ENCODE peak calls at places on chromosomes 16 and 17, in six cellular contexts. M is vagina, N is tibial nerve, R is HL-60, V is K562, A is AG04450. K is an unnamed sample.

GRCh38 chr17:80891096-80892018 is 100.3 kb upstream of the CHMP6 start:
- DNase-seq in M (no peak), N (no peak), R (peak; percentile 90), V (peak; percentile 60), A (peak; percentile 29), K (peak; percentile 81)

GRCh38 chr16:23920899-23921298 is 85.1 kb downstream of the PRKCB start:
- DNase-seq in M (no peak), N (no peak), R (no peak), V (no peak), A (no peak), K (no peak)

GRCh38 chr16:3874242-3874641 is 6.3 kb downstream of the CREBBP start:
- DNase-seq in M (no peak), N (no peak), R (no peak), V (no peak), A (no peak), K (no peak)

GRCh38 chr16:17828012-17828411 is 357.3 kb upstream of the XYLT1 start:
- DNase-seq in M (no peak), N (no peak), R (no peak), V (no peak), A (no peak), K (peak; percentile 81)

GRCh38 chr17:63702223-63702577 is 2.3 kb upstream of the LIMD2 start:
- DNase-seq in M (no peak), N (no peak), R (peak; percentile 87), V (no peak), A (no peak), K (no peak)

GRCh38 chr17:38947189-38947588 is 20.0 kb downstream of the FBXO47 start:
- DNase-seq in M (no peak), N (no peak), R (no peak), V (no peak), A (no peak), K (no peak)

GRCh38 chr17:28335959-28336871 is 654 bp downstream of the TNFAIP1 start:
- DNase-seq in M (no peak), N (no peak), R (peak; percentile 10), V (peak; percentile 32), A (peak; percentile 74), K (peak; percentile 60)

GRCh38 chr17:28072935-28073533 is 30.6 kb downstream of the NLK start:
- DNase-seq in M (no peak), N (no peak), R (no peak), V (no peak), A (no peak), K (no peak)

GRCh38 chr16:70407811-70408274 is 31.1 kb downstream of the ST3GAL2 start:
- DNase-seq in M (no peak), N (no peak), R (no peak), V (no peak), A (no peak), K (no peak)

GRCh38 chr16:86396918-86397317 is 113.4 kb upstream of the FOXF1 start:
- DNase-seq in M (no peak), N (no peak), R (no peak), V (no peak), A (peak; percentile 88), K (peak; percentile 90)

GRCh38 chr17:44197980-44198720 is 1.5 kb downstream of the ATXN7L3 start:
- DNase-seq in M (no peak), N (no peak), R (peak; percentile 92), V (peak; percentile 62), A (no peak), K (no peak)

GRCh38 chr17:78357177-78357586 is 2.7 kb downstream of the SOCS3 start:
- DNase-seq in M (no peak), N (no peak), R (no peak), V (no peak), A (no peak), K (no peak)

GRCh38 chr16:19223235-19223847 is 55.3 kb downstream of the SYT17 start:
- DNase-seq in M (no peak), N (peak; percentile 17), R (peak; percentile 34), V (peak; percentile 61), A (no peak), K (no peak)

GRCh38 chr16:81530814-81531213 is 86.2 kb downstream of the CMIP start:
- DNase-seq in M (no peak), N (no peak), R (no peak), V (no peak), A (no peak), K (no peak)

GRCh38 chr16:23597003-23597756 is 1.1 kb upstream of the NDUFAB1 start:
- DNase-seq in M (no peak), N (no peak), R (peak; percentile 76), V (peak; percentile 54), A (no peak), K (no peak)

GRCh38 chr17:16872836-16873653 is 98.9 kb downstream of the TNFRSF13B start:
- DNase-seq in M (peak; percentile 91), N (no peak), R (peak; percentile 1), V (peak; percentile 80), A (no peak), K (no peak)

GRCh38 chr17:8606415-8606814 is 24.1 kb downstream of the MYH10 start:
- DNase-seq in M (no peak), N (no peak), R (no peak), V (no peak), A (no peak), K (no peak)

DNA sequence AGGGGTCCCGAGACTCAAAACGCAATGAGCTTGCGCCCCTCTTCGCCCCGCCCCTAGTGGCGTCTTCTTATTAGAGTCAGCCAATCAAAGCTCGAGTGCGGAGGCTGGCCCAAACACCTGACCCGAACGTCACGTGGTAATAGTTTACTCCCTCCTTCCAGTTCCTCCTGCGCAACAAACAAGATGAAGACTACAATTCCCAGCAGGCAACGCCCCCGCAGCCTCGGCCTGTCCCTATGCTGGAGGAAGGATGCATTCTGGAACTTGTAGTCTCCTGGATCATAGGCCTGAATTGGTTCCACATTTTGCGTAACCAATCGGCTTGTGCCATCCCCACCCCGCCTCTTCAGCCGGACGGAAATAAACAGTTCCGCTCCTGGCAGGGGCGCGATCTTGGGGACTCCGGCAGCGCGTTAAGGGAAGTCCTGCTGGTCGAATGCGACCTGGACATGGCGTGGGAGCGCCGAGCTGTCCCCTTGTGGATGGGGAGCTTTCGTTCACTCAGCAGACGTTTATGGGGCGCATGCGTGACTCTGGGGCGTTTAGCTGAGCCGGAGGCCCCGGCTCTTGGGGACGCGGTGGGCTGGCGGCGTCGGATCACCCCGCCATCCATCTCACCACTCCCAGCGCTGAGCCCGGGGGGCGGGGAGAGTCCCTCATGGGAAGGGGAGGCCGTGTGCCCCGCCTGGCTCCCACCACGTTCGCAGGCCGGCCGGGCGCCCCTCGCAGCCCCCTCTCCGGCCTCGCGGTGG is at the start of gene WBP2:
- DNase-seq in M (peak; percentile 100), N (peak; percentile 98), R (peak; percentile 100), V (peak; percentile 91), A (peak; percentile 99), K (peak; percentile 100)
- TF ChIP-seq CTCF in M (peak; percentile 5), N (peak; percentile 81), R (no peak), V (peak; percentile 18), A (peak; percentile 22), K (peak; percentile 17)

DNA sequence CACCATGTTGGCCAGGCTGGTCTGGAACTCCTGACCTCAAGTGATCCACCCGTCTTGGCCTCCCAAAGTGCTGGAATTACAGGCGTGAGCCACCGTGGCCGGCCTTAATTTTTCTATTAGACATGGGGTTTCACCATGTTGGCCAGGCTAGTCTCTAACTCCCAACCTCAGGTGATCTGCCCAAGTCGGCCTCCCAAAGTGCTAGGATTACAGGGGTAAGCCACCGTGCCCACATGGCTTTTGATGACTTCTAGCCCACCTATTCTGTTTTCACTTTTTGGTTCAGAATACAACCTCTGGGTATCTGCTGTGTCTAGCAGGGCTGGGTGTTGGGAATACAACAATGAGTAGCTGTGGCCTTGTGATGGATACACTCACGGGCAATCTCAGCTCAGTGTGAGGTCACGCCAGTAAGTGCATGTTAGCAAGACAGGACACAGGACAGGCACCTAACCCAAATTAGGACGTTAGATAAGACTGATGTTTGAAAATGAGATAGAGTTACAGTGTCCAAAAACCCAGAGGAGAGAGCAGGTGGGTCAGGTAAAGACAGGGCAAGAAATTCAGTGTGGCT is 14.1 kb upstream of the YWHAE start:
- DNase-seq in M (no peak), N (no peak), R (no peak), V (no peak), A (no peak), K (no peak)
- H3K27me3 ChIP-seq in M (no peaks in the 10 kb centered on the region), N (no peaks in the 10 kb centered on the region), R (no peaks in the 10 kb centered on the region), V (no peaks in the 10 kb centered on the region), A (no peaks in the 10 kb centered on the region), K (no peaks in the 10 kb centered on the region)

GRCh38 chr16:57863434-57864160 is 61.3 kb upstream of the KIFC3 start:
- DNase-seq in M (no peak), N (peak; percentile 35), R (peak; percentile 27), V (no peak), A (peak; percentile 45), K (peak; percentile 40)
- TF ChIP-seq CTCF in M (peak; percentile 41), N (peak; percentile 67), R (no peak), V (peak; percentile 57), A (peak; percentile 75), K (peak; percentile 77)

DNA sequence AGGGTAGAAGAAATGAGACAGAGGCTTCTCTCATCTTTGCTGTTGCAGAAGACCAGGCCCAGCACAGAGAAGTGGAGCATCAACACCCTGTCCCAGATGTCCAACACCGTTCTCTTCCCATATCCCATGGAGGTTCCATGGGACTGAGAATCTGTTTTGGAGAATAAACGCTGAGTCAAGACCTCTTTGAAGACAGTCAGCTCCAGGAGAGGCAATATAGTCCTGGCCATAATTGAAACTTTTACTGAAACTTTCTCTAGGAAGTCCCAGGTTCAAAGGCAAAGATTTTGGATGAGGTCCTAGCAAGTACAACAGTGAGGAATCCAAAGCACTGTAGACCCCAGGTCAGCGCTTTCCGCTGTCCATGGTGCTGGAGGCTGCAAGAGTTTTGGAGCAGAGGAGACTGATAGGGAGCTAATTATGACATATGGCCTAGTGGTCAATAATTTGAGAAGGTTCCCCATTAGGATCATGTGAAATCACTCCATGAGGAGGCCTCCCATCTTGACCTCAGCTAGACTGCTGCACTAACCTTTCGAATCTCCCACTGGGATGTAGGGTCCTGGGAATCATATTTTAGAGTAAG is 36.0 kb downstream of the OSBPL7 start:
- DNase-seq in M (no peak), N (no peak), R (no peak), V (peak; percentile 63), A (no peak), K (no peak)
- H3K27me3 ChIP-seq in M (no peaks in the 10 kb centered on the region), N (peaks cover 37% of the 10 kb centered on the region), R (peaks cover 25% of the 10 kb centered on the region), V (peaks cover 40% of the 10 kb centered on the region), A (peaks cover 38% of the 10 kb centered on the region), K (peaks cover 12% of the 10 kb centered on the region)

GRCh38 chr17:21457051-21458026 is 81.2 kb downstream of the KCNJ12 start:
- DNase-seq in M (no peak), N (peak; percentile 79), R (peak; percentile 76), V (peak; percentile 95), A (peak; percentile 59), K (peak; percentile 41)

GRCh38 chr17:21458036-21458435 is 81.9 kb downstream of the KCNJ12 start:
- DNase-seq in M (no peak), N (no peak), R (no peak), V (no peak), A (no peak), K (no peak)

GRCh38 chr17:21455761-21456160 is 79.6 kb downstream of the KCNJ12 start:
- DNase-seq in M (no peak), N (no peak), R (no peak), V (no peak), A (no peak), K (no peak)

GRCh38 chr17:21453144-21453982 is 77.2 kb downstream of the KCNJ12 start:
- DNase-seq in M (no peak), N (no peak), R (no peak), V (no peak), A (no peak), K (no peak)

GRCh38 chr17:21452377-21453143 is 76.4 kb downstream of the KCNJ12 start:
- DNase-seq in M (no peak), N (no peak), R (peak; percentile 84), V (peak; percentile 23), A (peak; percentile 41), K (peak; percentile 10)
- TF ChIP-seq CTCF in M (no peak), N (peak; percentile 75), R (peak; percentile 10), V (peak; percentile 50), A (peak; percentile 74), K (peak; percentile 73)